ENCODE peak calls at places on chromosomes 16 and 17, in four cellular contexts. One of them, this sample, is unnamed.
A peak's percentile ranks its signal among the peaks of the same experiment; 100 is the strongest.

GRCh38 chr16:67170168-67170947 is at the start of gene NOL3:
- DNase-seq in HepG2: peak; percentile 87
- DNase-seq in H1: no peak
- DNase-seq in SK-N-SH: peak; percentile 93
- DNase-seq in this sample: peak; percentile 94

GRCh38 chr16:11049396-11050059 is 105.2 kb downstream of the CLEC16A start:
- DNase-seq in HepG2: peak; percentile 27
- DNase-seq in H1: peak; percentile 38
- DNase-seq in SK-N-SH: no peak
- DNase-seq in this sample: no peak

GRCh38 chr17:38602453-38602852 is 3.3 kb downstream of the SRCIN1 start:
- DNase-seq in SK-N-SH: no peak
- DNase-seq in H1: no peak
- DNase-seq in HepG2: no peak
- DNase-seq in this sample: no peak

GRCh38 chr17:45404870-45405249 is 27.8 kb downstream of the ARHGAP27 start:
- DNase-seq in HepG2: no peak
- DNase-seq in H1: no peak
- DNase-seq in SK-N-SH: no peak
- DNase-seq in this sample: no peak

GRCh38 chr16:83781-84615 is 6.0 kb downstream of the MPG start:
- DNase-seq in HepG2: no peak
- DNase-seq in SK-N-SH: no peak
- DNase-seq in H1: no peak
- DNase-seq in this sample: no peak

GRCh38 chr17:79670537-79671386 is 59.9 kb upstream of the RBFOX3 start:
- DNase-seq in SK-N-SH: no peak
- DNase-seq in HepG2: no peak
- DNase-seq in H1: no peak
- DNase-seq in this sample: no peak

GRCh38 chr16:28282045-28282444 is 10.3 kb upstream of the SBK1 start:
- DNase-seq in H1: no peak
- DNase-seq in HepG2: no peak
- DNase-seq in SK-N-SH: no peak
- DNase-seq in this sample: no peak

GRCh38 chr16:15601212-15601879 is 41.6 kb downstream of the MARF1 start:
- DNase-seq in HepG2: no peak
- DNase-seq in SK-N-SH: no peak
- DNase-seq in H1: no peak
- DNase-seq in this sample: peak; percentile 28

GRCh38 chr17:74045608-74046007 is 157.9 kb upstream of the RPL38 start:
- DNase-seq in HepG2: no peak
- DNase-seq in H1: no peak
- DNase-seq in SK-N-SH: no peak
- DNase-seq in this sample: peak; percentile 70

GRCh38 chr17:77821114-77821513 is 137.4 kb upstream of the TNRC6C start:
- DNase-seq in H1: no peak
- DNase-seq in SK-N-SH: peak; percentile 61
- DNase-seq in HepG2: peak; percentile 29
- DNase-seq in this sample: peak; percentile 25

GRCh38 chr17:19387921-19388521 is 1.0 kb upstream of the MFAP4 start:
- DNase-seq in SK-N-SH: no peak
- DNase-seq in HepG2: no peak
- DNase-seq in H1: no peak
- DNase-seq in this sample: peak; percentile 78

GRCh38 chr17:38746004-38746892 is 1.9 kb downstream of the PCGF2 start:
- DNase-seq in SK-N-SH: no peak
- DNase-seq in HepG2: peak; percentile 98
- DNase-seq in H1: no peak
- DNase-seq in this sample: no peak

GRCh38 chr17:74210191-74211140 is 2.9 kb upstream of the TTYH2 start:
- DNase-seq in SK-N-SH: peak; percentile 94
- DNase-seq in H1: no peak
- DNase-seq in HepG2: peak; percentile 44
- DNase-seq in this sample: peak; percentile 80

GRCh38 chr16:75267631-75268264 is 16.3 kb upstream of the BCAR1 start:
- DNase-seq in SK-N-SH: peak; percentile 38
- DNase-seq in H1: no peak
- DNase-seq in HepG2: peak; percentile 71
- DNase-seq in this sample: peak; percentile 83

GRCh38 chr17:5971969-5972368 is 98.2 kb upstream of the WSCD1 start:
- DNase-seq in HepG2: peak; percentile 29
- DNase-seq in H1: no peak
- DNase-seq in SK-N-SH: no peak
- DNase-seq in this sample: peak; percentile 13

GRCh38 chr16:78127130-78127529 is 27.7 kb downstream of the WWOX start:
- DNase-seq in HepG2: no peak
- DNase-seq in H1: no peak
- DNase-seq in SK-N-SH: no peak
- DNase-seq in this sample: peak; percentile 24

GRCh38 chr16:57480127-57480753 is 6.1 kb downstream of the DOK4 start:
- DNase-seq in H1: no peak
- DNase-seq in HepG2: peak; percentile 88
- DNase-seq in SK-N-SH: peak; percentile 62
- DNase-seq in this sample: no peak

GRCh38 chr16:15807603-15808009 is 49.2 kb downstream of the MYH11 start:
- DNase-seq in SK-N-SH: no peak
- DNase-seq in H1: no peak
- DNase-seq in HepG2: no peak
- DNase-seq in this sample: no peak

GRCh38 chr16:57165923-57166322 is 19.9 kb downstream of the PSME3IP1 start:
- DNase-seq in SK-N-SH: no peak
- DNase-seq in H1: no peak
- DNase-seq in HepG2: no peak
- DNase-seq in this sample: no peak

GRCh38 chr16:87702325-87702811 is 63.4 kb downstream of the KLHDC4 start:
- DNase-seq in HepG2: peak; percentile 19
- DNase-seq in H1: no peak
- DNase-seq in SK-N-SH: peak; percentile 82
- DNase-seq in this sample: no peak

GRCh38 chr17:47803751-47804150 is 17.8 kb downstream of the OSBPL7 start:
- DNase-seq in HepG2: no peak
- DNase-seq in H1: no peak
- DNase-seq in SK-N-SH: peak; percentile 32
- DNase-seq in this sample: no peak

GRCh38 chr17:77507116-77507885 is 366.5 kb downstream of the SEC14L1 start:
- DNase-seq in HepG2: no peak
- DNase-seq in SK-N-SH: peak; percentile 39
- DNase-seq in H1: no peak
- DNase-seq in this sample: no peak

GRCh38 chr17:27569257-27569722 is 61.7 kb upstream of the LGALS9 start:
- DNase-seq in HepG2: no peak
- DNase-seq in H1: peak; percentile 51
- DNase-seq in SK-N-SH: peak; percentile 64
- DNase-seq in this sample: no peak

GRCh38 chr16:70472786-70473433 is 18.5 kb downstream of the FCSK start:
- DNase-seq in SK-N-SH: no peak
- DNase-seq in HepG2: no peak
- DNase-seq in H1: no peak
- DNase-seq in this sample: no peak

GRCh38 chr17:31522987-31523495 is 131.6 kb downstream of the RAB11FIP4 start:
- DNase-seq in SK-N-SH: no peak
- DNase-seq in HepG2: no peak
- DNase-seq in H1: no peak
- DNase-seq in this sample: no peak

GRCh38 chr16:876041-876335 is 75.5 kb upstream of the GNG13 start:
- DNase-seq in H1: no peak
- DNase-seq in HepG2: no peak
- DNase-seq in SK-N-SH: no peak
- DNase-seq in this sample: no peak

GRCh38 chr16:75243667-75244224 is 7.7 kb downstream of the BCAR1 start:
- DNase-seq in HepG2: no peak
- DNase-seq in H1: no peak
- DNase-seq in SK-N-SH: no peak
- DNase-seq in this sample: no peak

GRCh38 chr17:80665792-80666191 is 121.2 kb downstream of the RPTOR start:
- DNase-seq in H1: no peak
- DNase-seq in SK-N-SH: no peak
- DNase-seq in HepG2: peak; percentile 82
- DNase-seq in this sample: no peak

GRCh38 chr16:30786936-30787612 is at the start of gene ZNF629:
- DNase-seq in SK-N-SH: peak; percentile 97
- DNase-seq in H1: no peak
- DNase-seq in HepG2: peak; percentile 79
- DNase-seq in this sample: peak; percentile 80

GRCh38 chr17:72749119-72749572 is 343.3 kb downstream of the SLC39A11 start:
- DNase-seq in H1: no peak
- DNase-seq in SK-N-SH: no peak
- DNase-seq in HepG2: peak; percentile 85
- DNase-seq in this sample: no peak

GRCh38 chr16:27232061-27232841 is 28.9 kb downstream of the KDM8 start:
- DNase-seq in SK-N-SH: no peak
- DNase-seq in H1: no peak
- DNase-seq in HepG2: no peak
- DNase-seq in this sample: no peak

GRCh38 chr17:64209983-64210382 is 53.1 kb downstream of the TEX2 start:
- DNase-seq in SK-N-SH: no peak
- DNase-seq in H1: no peak
- DNase-seq in HepG2: no peak
- DNase-seq in this sample: no peak

GRCh38 chr17:18975597-18975996 is 23.6 kb downstream of the SLC5A10 start:
- DNase-seq in SK-N-SH: no peak
- DNase-seq in HepG2: no peak
- DNase-seq in H1: no peak
- DNase-seq in this sample: no peak

DNA sequence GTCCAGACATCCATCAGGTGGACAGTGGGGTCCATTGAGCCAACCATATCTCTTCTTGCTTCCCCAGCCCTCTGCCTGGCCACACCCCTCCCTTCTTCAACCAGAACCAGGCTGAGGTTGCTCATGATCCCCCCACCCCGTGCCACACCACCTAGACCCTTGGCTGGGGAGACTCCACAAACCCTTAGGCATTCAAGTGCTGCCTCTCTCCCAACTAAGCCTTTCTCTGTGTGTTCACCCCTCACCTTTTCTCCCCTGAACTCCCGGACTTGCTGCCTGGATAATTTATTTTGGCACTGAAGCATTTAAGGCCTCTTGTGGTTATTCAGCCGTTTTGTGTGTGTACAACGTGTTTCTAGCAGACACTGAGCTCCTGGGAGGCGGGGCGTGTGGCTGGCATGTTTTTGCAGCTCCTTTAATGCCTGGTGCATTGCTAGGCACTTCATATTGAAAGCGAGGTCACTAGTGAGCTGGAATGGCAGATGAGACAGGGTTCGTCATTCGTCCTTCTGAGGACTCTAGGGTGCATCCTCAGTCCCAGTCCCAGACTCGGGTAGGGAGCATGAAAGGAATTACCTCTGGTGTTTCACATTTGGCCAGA is 28.7 kb downstream of the CACNA1G start:
- DNase-seq in HepG2: no peak
- DNase-seq in H1: no peak
- DNase-seq in SK-N-SH: no peak
- DNase-seq in this sample: no peak
- TF ChIP-seq JUND in HepG2: no peak
- TF ChIP-seq JUND in H1: no peak
- TF ChIP-seq JUND in SK-N-SH: no peak
- TF ChIP-seq JUND in this sample: no peak

DNA sequence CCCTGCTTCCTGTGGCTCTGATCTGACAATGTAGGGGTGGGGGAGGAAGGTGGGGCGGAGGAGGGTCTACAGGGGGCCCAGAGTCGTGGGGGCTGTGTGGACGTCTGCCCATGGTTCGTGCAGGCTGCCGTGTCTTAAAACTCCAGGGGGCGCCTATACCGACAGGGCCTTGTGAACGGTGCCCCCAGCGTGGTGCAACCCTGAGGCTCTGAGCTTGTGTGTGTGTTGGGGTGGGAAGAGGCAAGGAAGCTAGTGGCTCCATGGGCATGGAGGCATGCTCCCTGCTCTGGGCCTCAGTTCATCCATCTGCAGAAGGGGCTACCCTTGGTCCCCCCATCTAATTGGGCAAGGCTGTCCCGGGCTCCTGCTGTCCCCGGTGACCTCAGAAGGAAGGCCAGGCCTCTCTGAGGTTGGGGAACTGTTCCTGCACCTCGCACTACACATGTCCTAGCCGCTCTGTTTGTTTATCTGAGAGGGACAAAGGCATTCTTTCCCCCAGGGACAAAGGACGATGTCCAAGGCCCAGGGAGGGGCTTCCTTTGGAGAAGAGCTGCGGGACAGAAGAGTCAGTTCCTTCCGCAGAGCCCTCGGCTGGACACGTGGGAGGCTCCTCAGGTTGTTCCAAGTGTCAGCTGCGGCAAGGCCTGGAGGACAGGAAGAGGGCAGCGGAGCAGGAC is 13.5 kb downstream of the CA4 start:
- DNase-seq in HepG2: peak; percentile 52
- DNase-seq in SK-N-SH: peak; percentile 43
- DNase-seq in H1: no peak
- DNase-seq in this sample: peak; percentile 44
- TF ChIP-seq JUND in HepG2: no peak
- TF ChIP-seq JUND in SK-N-SH: no peak
- TF ChIP-seq JUND in H1: no peak
- TF ChIP-seq JUND in this sample: no peak

DNA sequence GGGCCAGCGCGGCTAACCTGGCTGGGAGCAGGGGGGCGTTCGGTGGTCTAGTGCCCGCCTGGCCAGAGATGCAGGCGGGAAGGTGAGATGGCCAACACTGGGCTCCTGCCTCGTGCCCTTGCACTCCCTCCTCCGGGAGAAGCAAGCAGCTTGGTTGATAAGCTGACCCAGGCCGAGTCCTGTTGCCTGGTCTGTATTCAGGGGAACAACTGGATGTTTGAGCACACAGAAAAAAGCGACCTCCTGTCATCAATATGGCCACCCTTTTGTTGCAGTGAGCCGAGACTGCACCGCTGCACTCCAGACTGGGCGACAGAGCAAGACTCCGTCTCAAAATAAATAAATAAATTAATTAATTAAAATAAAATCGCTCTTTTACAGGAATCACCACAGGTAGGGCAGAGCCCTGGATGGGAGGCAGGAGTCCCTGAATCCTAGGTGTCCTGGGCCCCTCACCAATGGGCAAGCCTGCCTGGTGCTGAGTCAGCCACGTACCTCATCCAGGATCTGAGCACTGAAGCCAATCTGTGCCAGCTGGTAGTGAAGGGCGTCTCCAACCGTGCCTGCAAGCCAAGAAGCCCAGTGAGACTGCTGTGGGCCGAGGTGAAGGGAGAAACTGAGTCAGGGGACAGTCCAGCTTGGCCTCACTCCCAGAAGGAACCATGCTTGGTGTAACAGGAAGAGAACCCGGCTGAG is 31.8 kb downstream of the HASPIN start:
- DNase-seq in HepG2: no peak
- DNase-seq in H1: no peak
- DNase-seq in SK-N-SH: no peak
- DNase-seq in this sample: no peak
- TF ChIP-seq JUND in HepG2: no peak
- TF ChIP-seq JUND in H1: no peak
- TF ChIP-seq JUND in SK-N-SH: no peak
- TF ChIP-seq JUND in this sample: no peak

DNA sequence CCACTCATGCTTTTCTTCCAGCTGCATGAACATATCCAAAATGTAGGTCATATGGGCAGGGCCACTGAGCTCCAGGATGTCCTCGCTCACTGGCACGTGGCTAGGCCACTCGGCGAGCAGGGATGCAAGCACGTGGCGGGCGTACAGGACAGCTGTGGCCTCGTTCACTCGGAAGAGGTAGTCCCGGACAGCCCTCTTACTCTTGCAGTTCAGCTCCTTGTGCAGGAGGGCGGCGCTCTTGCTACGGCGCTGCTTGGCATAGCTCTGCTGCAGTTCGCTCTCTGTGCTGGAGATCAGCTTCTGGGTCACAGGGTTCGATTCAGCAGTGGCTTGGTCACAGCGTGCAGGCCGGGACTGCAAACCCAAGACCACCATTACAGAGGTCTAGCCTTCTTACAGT is 53.1 kb upstream of the ATP2A3 start:
- DNase-seq in SK-N-SH: no peak
- DNase-seq in HepG2: no peak
- DNase-seq in H1: no peak
- DNase-seq in this sample: no peak
- TF ChIP-seq JUND in SK-N-SH: no peak
- TF ChIP-seq JUND in HepG2: no peak
- TF ChIP-seq JUND in H1: no peak
- TF ChIP-seq JUND in this sample: no peak

This sample was measured in T47D.